ENCODE peak calls at places on chromosomes 6 and 20, in six cellular contexts. V is NB4, Z is astrocyte of the cerebellum, F is AG09309, L is type B pancreatic cell, T is sciatic nerve. U is an unnamed sample.

GRCh38 chr6:43916924-43917877 is 147.2 kb downstream of the VEGFA start:
- DNase-seq in Z (no peak), T (peak), F (peak), L (no peak), V (peak), U (peak)

GRCh38 chr6:69061066-69061465 is 426.0 kb downstream of the ADGRB3 start:
- DNase-seq in V (no peak), Z (no peak), F (no peak), L (no peak), T (no peak), U (no peak)

GRCh38 chr20:13220857-13221297 is at the start of gene ISM1:
- DNase-seq in Z (no peak), L (peak), F (no peak), T (peak), V (no peak), U (no peak)

GRCh38 chr6:1500874-1501273 is 108.8 kb upstream of the FOXC1 start:
- DNase-seq in L (no peak), T (no peak), Z (no peak), F (no peak), V (no peak), U (no peak)

GRCh38 chr6:9540534-9541126 is 874.2 kb downstream of the TFAP2A start:
- DNase-seq in V (peak), T (no peak), F (no peak), L (no peak), Z (no peak), U (no peak)

GRCh38 chr6:55841341-55841740 is 34.0 kb downstream of the BMP5 start:
- DNase-seq in Z (no peak), F (no peak), V (no peak), L (no peak), T (no peak), U (no peak)

GRCh38 chr6:81875776-81876293 is 123.4 kb upstream of the TENT5A start:
- DNase-seq in T (no peak), V (no peak), Z (peak), F (no peak), L (no peak), U (no peak)

GRCh38 chr6:46331461-46331860 is 159.8 kb downstream of the RCAN2 start:
- DNase-seq in Z (no peak), L (no peak), T (no peak), F (no peak), V (no peak), U (no peak)

GRCh38 chr6:148304976-148305375 is 37.7 kb upstream of the SASH1 start:
- DNase-seq in L (no peak), Z (peak), V (no peak), F (peak), T (no peak), U (no peak)

GRCh38 chr6:105431226-105431625 is 28.3 kb upstream of the PREP start:
- DNase-seq in Z (peak), F (no peak), L (no peak), T (no peak), V (peak), U (no peak)

GRCh38 chr6:62102387-62102786 is 183.6 kb downstream of the KHDRBS2 start:
- DNase-seq in Z (no peak), V (no peak), T (no peak), F (no peak), L (no peak), U (no peak)

GRCh38 chr6:119986934-119987549 is 637.5 kb upstream of the MAN1A1 start:
- DNase-seq in T (no peak), V (peak), L (no peak), F (no peak), Z (no peak), U (no peak)

GRCh38 chr20:5171074-5171789 is 44.4 kb downstream of the CDS2 start:
- DNase-seq in V (no peak), L (no peak), Z (no peak), T (no peak), F (no peak), U (no peak)

GRCh38 chr6:128311944-128312570 is 208.3 kb downstream of the PTPRK start:
- DNase-seq in Z (no peak), V (peak), F (no peak), L (no peak), T (no peak), U (no peak)

U was measured in GM04503.